ENCODE peak calls at places on chromosomes 5 and 9, in nine cellular contexts. A is astrocyte of the spinal cord, K is left ventricle myocardium inferior, E is GM12865, M is ascending aorta, L is OCI-LY7, H is Panc1, D is cardiac fibroblast, C is thyroid gland. S is an unnamed sample.

GRCh38 chr9:113616116-113616515 is 152.6 kb downstream of the RGS3 start:
- DNase-seq in C (no peak), E (no peak), L (no peak), A (no peak), M (no peak), H (no peak), K (no peak), D (no peak), S (no peak)

GRCh38 chr5:176818391-176819098 is 8.2 kb downstream of the UNC5A start:
- DNase-seq in L (no peak), K (no peak), H (no peak), A (no peak), D (no peak), C (no peak), M (no peak), E (no peak), S (no peak)

GRCh38 chr5:110377411-110378392 is 348.8 kb downstream of the TMEM232 start:
- DNase-seq in E (no peak), A (peak; percentile 70), C (no peak), L (no peak), K (no peak), D (peak; percentile 45), H (no peak), M (no peak), S (peak; percentile 73)

GRCh38 chr9:69809304-69809863 is 11.2 kb upstream of the CFAP95 start:
- DNase-seq in H (no peak), C (no peak), A (peak; percentile 25), E (peak; percentile 14), M (no peak), D (peak; percentile 63), L (peak; percentile 21), K (no peak), S (no peak)

GRCh38 chr9:121620777-121621437 is 30.5 kb upstream of the DAB2IP start:
- DNase-seq in L (peak; percentile 57), M (no peak), H (no peak), C (peak; percentile 24), D (no peak), A (no peak), E (peak; percentile 32), K (no peak), S (no peak)

GRCh38 chr9:81592890-81593271 is 96.5 kb downstream of the TLE1 start:
- DNase-seq in C (peak; percentile 26), H (no peak), K (peak; percentile 36), M (peak; percentile 90), A (no peak), L (no peak), D (peak; percentile 26), E (no peak), S (no peak)

GRCh38 chr9:20524776-20525175 is 97.5 kb downstream of the MLLT3 start:
- DNase-seq in L (no peak), C (no peak), M (no peak), H (no peak), D (peak; percentile 20), K (no peak), A (no peak), E (no peak), S (no peak)

GRCh38 chr9:18587988-18588387 is 114.0 kb downstream of the ADAMTSL1 start:
- DNase-seq in H (no peak), C (no peak), K (no peak), M (no peak), L (no peak), D (peak; percentile 65), A (peak; percentile 74), E (no peak), S (no peak)

GRCh38 chr5:137320056-137321045 is 178.8 kb downstream of the SPOCK1 start:
- DNase-seq in C (peak; percentile 48), H (no peak), A (peak; percentile 77), E (peak; percentile 40), L (peak; percentile 46), M (no peak), D (peak; percentile 79), K (no peak), S (no peak)

GRCh38 chr9:117783828-117784227 is 79.6 kb downstream of the TLR4 start:
- DNase-seq in C (no peak), A (no peak), E (peak; percentile 72), K (no peak), M (no peak), D (no peak), L (peak; percentile 72), H (no peak), S (peak; percentile 10)

GRCh38 chr9:21381752-21382339 is 3.4 kb downstream of the IFNA2 start:
- DNase-seq in L (peak; percentile 37), K (no peak), M (no peak), H (no peak), D (no peak), A (no peak), C (no peak), E (peak; percentile 90), S (no peak)

GRCh38 chr9:109225629-109226028 is 58.6 kb upstream of the FRRS1L start:
- DNase-seq in D (no peak), L (no peak), C (no peak), K (no peak), E (no peak), M (no peak), H (no peak), A (no peak), S (no peak)

GRCh38 chr5:93273176-93273575 is 307.8 kb downstream of the NR2F1-AS1 start:
- DNase-seq in M (no peak), E (no peak), A (peak; percentile 75), D (peak; percentile 77), K (no peak), C (no peak), H (no peak), L (no peak), S (no peak)

GRCh38 chr9:93020151-93020550 is 38.4 kb upstream of the SUSD3 start:
- DNase-seq in E (no peak), H (no peak), K (no peak), C (no peak), D (no peak), A (no peak), L (no peak), M (no peak), S (no peak)

GRCh38 chr9:88197781-88198345 is 59.6 kb upstream of the SPATA31C2 start:
- DNase-seq in E (no peak), C (no peak), A (peak; percentile 65), H (peak; percentile 51), K (no peak), L (no peak), D (peak; percentile 81), M (no peak), S (peak; percentile 63)

GRCh38 chr9:135501261-135502167 is 1.0 kb downstream of the MRPS2 start:
- DNase-seq in E (no peak), C (no peak), A (peak; percentile 50), K (no peak), D (peak; percentile 62), L (no peak), M (no peak), H (no peak), S (no peak)

GRCh38 chr5:80186634-80187033 is 69.2 kb downstream of the SERINC5 start:
- DNase-seq in E (no peak), K (no peak), M (no peak), L (peak; percentile 55), H (no peak), D (peak; percentile 59), C (peak; percentile 16), A (no peak), S (no peak)

GRCh38 chr5:73625905-73626811 is at the start of gene ARHGEF28:
- DNase-seq in M (peak; percentile 84), K (peak; percentile 41), C (peak; percentile 83), D (peak; percentile 59), A (peak; percentile 53), E (peak; percentile 73), L (no peak), H (no peak), S (no peak)

GRCh38 chr5:141814064-141814982 is 63.9 kb downstream of the PCDH1 start:
- DNase-seq in C (peak; percentile 47), D (peak; percentile 35), E (peak; percentile 35), M (no peak), K (peak; percentile 55), H (peak; percentile 22), A (no peak), L (peak; percentile 43), S (no peak)
- H3K4me3 ChIP-seq in C (no peak overlapping the region), D (no peak overlapping the region), E (no peak overlapping the region), M (no peak overlapping the region), K (no peak overlapping the region), H (no peak overlapping the region), A (no peak overlapping the region), L (no peak overlapping the region), S (no peak overlapping the region)

GRCh38 chr5:150649108-150649827 is 8.8 kb downstream of the SYNPO start:
- DNase-seq in D (no peak), M (no peak), K (peak; percentile 75), C (no peak), L (no peak), H (no peak), E (no peak), A (no peak), S (no peak)
- H3K4me3 ChIP-seq in D (no peak overlapping the region), M (no peak overlapping the region), K (peak overlapping the region; percentile 35), C (no peak overlapping the region), L (no peak overlapping the region), H (no peak overlapping the region), E (no peak overlapping the region), A (no peak overlapping the region), S (no peak overlapping the region)

GRCh38 chr5:69033690-69034089 is 60.1 kb upstream of the SLC30A5 start:
- DNase-seq in E (no peak), K (no peak), M (no peak), C (no peak), L (no peak), A (no peak), H (no peak), D (no peak), S (no peak)

GRCh38 chr5:69032009-69032408 is 61.8 kb upstream of the SLC30A5 start:
- DNase-seq in M (no peak), C (no peak), D (no peak), H (no peak), A (no peak), E (no peak), L (peak; percentile 8), K (no peak), S (no peak)

GRCh38 chr5:69024241-69024651 is 69.6 kb upstream of the SLC30A5 start:
- DNase-seq in C (no peak), A (no peak), H (no peak), K (no peak), L (peak; percentile 53), E (peak; percentile 58), M (no peak), D (peak; percentile 66), S (no peak)

GRCh38 chr5:69030663-69031062 is 63.2 kb upstream of the SLC30A5 start:
- DNase-seq in H (no peak), A (peak; percentile 9), L (no peak), E (no peak), D (peak; percentile 24), C (no peak), M (no peak), K (no peak), S (no peak)

GRCh38 chr5:69029292-69029691 is 64.5 kb upstream of the SLC30A5 start:
- DNase-seq in K (no peak), C (no peak), E (no peak), D (no peak), M (no peak), H (no peak), A (no peak), L (peak; percentile 5), S (no peak)
- H3K4me3 ChIP-seq in K (no peak overlapping the region), C (no peak overlapping the region), E (no peak overlapping the region), D (no peak overlapping the region), M (no peak overlapping the region), H (no peak overlapping the region), A (no peak overlapping the region), L (no peak overlapping the region), S (no peak overlapping the region)

DNA sequence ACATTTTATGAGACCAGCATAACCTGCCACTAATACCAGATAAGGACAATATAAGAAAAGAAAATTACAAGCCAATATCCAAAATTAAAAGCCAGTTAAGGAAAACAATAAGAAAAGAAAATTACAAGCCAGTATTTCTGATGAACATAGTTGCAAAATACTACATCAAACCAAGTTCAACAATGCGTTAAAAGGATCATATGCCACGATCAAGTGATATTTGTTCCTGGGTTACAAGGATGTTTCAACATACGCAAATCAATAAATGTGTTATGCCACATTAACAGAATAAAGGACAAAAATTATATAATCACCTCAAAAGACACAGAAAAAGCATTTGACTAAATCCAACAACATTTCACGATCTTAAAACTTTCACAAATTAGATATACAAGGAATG is 431.9 kb downstream of the ELAVL2 start:
- DNase-seq in H (no peak), D (no peak), E (no peak), L (no peak), M (no peak), A (no peak), K (no peak), C (no peak), S (no peak)
- H3K4me3 ChIP-seq in H (no peak overlapping the region), D (no peak overlapping the region), E (no peak overlapping the region), L (no peak overlapping the region), M (no peak overlapping the region), A (no peak overlapping the region), K (no peak overlapping the region), C (no peak overlapping the region), S (no peak overlapping the region)